ENCODE peak calls at places on chromosomes 4 and X, in four cellular contexts. H, A, V and X are unnamed samples.
A peak's percentile ranks its signal among the peaks of the same experiment; 100 is the strongest.

GRCh38 chr4:17785858-17786257 is 4.4 kb upstream of the FAM184B start:
- DNase-seq in H (no peak), A (no peak), V (no peak), X (no peak)

GRCh38 chr4:95129708-95130343 is 372.1 kb downstream of the BMPR1B start:
- DNase-seq in A (no peak), V (peak; percentile 33), H (no peak), X (peak; percentile 42)

GRCh38 chrX:55710701-55711100 is 6.8 kb upstream of the RRAGB start:
- DNase-seq in H (no peak), A (no peak), V (no peak), X (no peak)

GRCh38 chr4:155319506-155319905 is 57.3 kb downstream of the MAP9 start:
- DNase-seq in V (peak; percentile 95), A (no peak), H (no peak), X (no peak)

GRCh38 chrX:44693255-44693654 is 150.6 kb upstream of the DUSP21 start:
- DNase-seq in A (no peak), H (no peak), V (no peak), X (no peak)

GRCh38 chrX:66164470-66164869 is 423 bp downstream of the HEPH start:
- DNase-seq in V (peak; percentile 13), A (no peak), H (no peak), X (no peak)

GRCh38 chr4:1036976-1037810 is 25.8 kb downstream of the FGFRL1 start:
- DNase-seq in H (no peak), A (no peak), V (no peak), X (no peak)

GRCh38 chrX:10370976-10371375 is 214.2 kb downstream of the CLCN4 start:
- DNase-seq in A (no peak), H (no peak), V (no peak), X (no peak)

GRCh38 chr4:118745357-118745756 is 60.2 kb downstream of the METTL14 start:
- DNase-seq in V (no peak), H (no peak), A (no peak), X (no peak)

GRCh38 chr4:1204828-1205591 is 32.6 kb upstream of the SPON2 start:
- DNase-seq in V (no peak), A (no peak), H (no peak), X (no peak)

GRCh38 chr4:57078685-57079521 is 31.3 kb downstream of the IGFBP7 start:
- DNase-seq in V (peak; percentile 94), H (no peak), A (no peak), X (no peak)

GRCh38 chrX:124232523-124233201 is 99.8 kb upstream of the TEX13D start:
- DNase-seq in H (peak; percentile 65), V (peak; percentile 16), A (no peak), X (no peak)

GRCh38 chr4:8651661-8652180 is 59.2 kb downstream of the CPZ start:
- DNase-seq in H (no peak), V (no peak), A (no peak), X (no peak)